ENCODE peak calls at places on chromosomes 7 and 10, in four cellular contexts. S is hepatocyte, V is cardiac muscle cell, A is ovary. J is an unnamed sample.

GRCh38 chr10:69951658-69952057 is 101.0 kb upstream of the MACROH2A2 start:
- DNase-seq in A (no peak), V (no peak), S (no peak), J (no peak)

GRCh38 chr7:93923946-93924345 is 2.4 kb downstream of the GNG11 start:
- DNase-seq in V (no peak), S (no peak), A (no peak), J (no peak)

GRCh38 chr10:50286517-50286916 is 35.2 kb upstream of the ASAH2 start:
- DNase-seq in V (peak), A (no peak), S (no peak), J (no peak)

GRCh38 chr10:46287846-46288480 is 1.2 kb downstream of the ANTXRL start:
- DNase-seq in A (no peak), S (no peak), V (peak), J (no peak)

GRCh38 chr7:45092100-45092930 is 3.5 kb upstream of the NACAD start:
- DNase-seq in A (no peak), V (no peak), S (no peak), J (no peak)

GRCh38 chr10:96995851-96996250 is 163.8 kb downstream of the LCOR start:
- DNase-seq in S (no peak), V (no peak), A (no peak), J (no peak)

GRCh38 chr7:16129431-16130126 is 291.8 kb downstream of the CRPPA start:
- DNase-seq in V (peak), A (no peak), S (no peak), J (no peak)

GRCh38 chr7:141675431-141676210 is 26.3 kb downstream of the DENND11 start:
- DNase-seq in S (no peak), A (no peak), V (no peak), J (no peak)

GRCh38 chr7:81608748-81609382 is 161.0 kb downstream of the HGF start:
- DNase-seq in V (peak), A (no peak), S (no peak), J (no peak)

GRCh38 chr10:5355762-5356478 is 8.8 kb upstream of the UCN3 start:
- DNase-seq in S (no peak), A (no peak), V (no peak), J (no peak)

GRCh38 chr10:71347587-71348395 is 28.7 kb downstream of the SLC29A3 start:
- DNase-seq in S (peak), V (peak), A (no peak), J (no peak)

GRCh38 chr7:144629011-144629410 is 206.8 kb downstream of the TPK1 start:
- DNase-seq in A (no peak), V (no peak), S (no peak), J (no peak)

GRCh38 chr10:78630944-78631838 is 437.6 kb upstream of the ZMIZ1 start:
- DNase-seq in V (no peak), A (no peak), S (no peak), J (no peak)

GRCh38 chr10:103693070-103693811 is 162.1 kb downstream of the SH3PXD2A start:
- DNase-seq in A (peak), S (peak), V (no peak), J (no peak)

GRCh38 chr7:111168182-111168581 is 77.3 kb downstream of the LRRN3 start:
- DNase-seq in V (peak), A (no peak), S (peak), J (no peak)

GRCh38 chr7:83359108-83359507 is 196.4 kb upstream of the PCLO start:
- DNase-seq in A (no peak), S (no peak), V (no peak), J (no peak)

GRCh38 chr10:100988166-100988565 is 823 bp downstream of the TWNK start:
- DNase-seq in V (no peak), S (no peak), A (no peak), J (no peak)

GRCh38 chr7:101232141-101232821 is 5.3 kb downstream of the CLDN15 start:
- DNase-seq in A (no peak), S (peak), V (no peak), J (no peak)

GRCh38 chr7:130887182-130888016 is 153.4 kb upstream of the KLF14 start:
- DNase-seq in V (peak), S (no peak), A (no peak), J (peak)

GRCh38 chr10:120810298-120810697 is 40.9 kb upstream of the WDR11 start:
- DNase-seq in A (no peak), V (no peak), S (no peak), J (no peak)

GRCh38 chr7:22725585-22725984 is 1.4 kb upstream of the IL6 start:
- DNase-seq in V (peak), S (no peak), A (no peak), J (no peak)

GRCh38 chr7:132386249-132386681 is 190.0 kb downstream of the PLXNA4 start:
- DNase-seq in S (peak), A (peak), V (peak), J (no peak)

GRCh38 chr10:79193694-79194382 is 125.1 kb downstream of the ZMIZ1 start:
- DNase-seq in V (no peak), S (no peak), A (no peak), J (no peak)

GRCh38 chr10:99888623-99889022 is 106.2 kb downstream of the ABCC2 start:
- DNase-seq in V (peak), S (no peak), A (no peak), J (no peak)

GRCh38 chr7:106588576-106589494 is 72.1 kb downstream of the CCDC71L start:
- DNase-seq in A (no peak), S (peak), V (no peak), J (no peak)

GRCh38 chr10:75189266-75190096 is 21.1 kb upstream of the VDAC2 start:
- DNase-seq in S (no peak), V (no peak), A (no peak), J (no peak)

GRCh38 chr7:158999496-158999895 is 143.1 kb downstream of the DYNC2I1 start:
- DNase-seq in A (no peak), S (no peak), V (no peak), J (no peak)

GRCh38 chr7:87151701-87152111 is 547 bp upstream of the DMTF1 start:
- DNase-seq in A (no peak), S (no peak), V (no peak), J (no peak)

GRCh38 chr7:87152897-87153641 is 816 bp downstream of the DMTF1 start:
- DNase-seq in A (peak), V (peak), S (peak), J (peak)

GRCh38 chr7:87152112-87152896 is at the start of gene DMTF1:
- DNase-seq in S (peak), A (peak), V (peak), J (peak)

GRCh38 chr7:87148332-87148955 is 3.8 kb upstream of the DMTF1 start:
- DNase-seq in A (no peak), V (peak), S (peak), J (no peak)

GRCh38 chr7:87151002-87151505 is 1.2 kb upstream of the DMTF1 start:
- DNase-seq in S (no peak), V (no peak), A (no peak), J (no peak)
- H3K4me3 ChIP-seq in S (peak), V (peak), A (no peak), J (peak)

GRCh38 chr7:92699560-92699959 is 109.4 kb upstream of the FAM133B start:
- DNase-seq in V (no peak), A (no peak), S (no peak), J (no peak)
- H3K4me3 ChIP-seq in V (no peak), A (no peak), S (no peak), J (no peak)

GRCh38 chr7:156617215-156617614 is 23.4 kb upstream of the RNF32 start:
- DNase-seq in S (no peak), V (no peak), A (no peak), J (no peak)
- H3K4me3 ChIP-seq in S (peak), V (no peak), A (no peak), J (no peak)

DNA sequence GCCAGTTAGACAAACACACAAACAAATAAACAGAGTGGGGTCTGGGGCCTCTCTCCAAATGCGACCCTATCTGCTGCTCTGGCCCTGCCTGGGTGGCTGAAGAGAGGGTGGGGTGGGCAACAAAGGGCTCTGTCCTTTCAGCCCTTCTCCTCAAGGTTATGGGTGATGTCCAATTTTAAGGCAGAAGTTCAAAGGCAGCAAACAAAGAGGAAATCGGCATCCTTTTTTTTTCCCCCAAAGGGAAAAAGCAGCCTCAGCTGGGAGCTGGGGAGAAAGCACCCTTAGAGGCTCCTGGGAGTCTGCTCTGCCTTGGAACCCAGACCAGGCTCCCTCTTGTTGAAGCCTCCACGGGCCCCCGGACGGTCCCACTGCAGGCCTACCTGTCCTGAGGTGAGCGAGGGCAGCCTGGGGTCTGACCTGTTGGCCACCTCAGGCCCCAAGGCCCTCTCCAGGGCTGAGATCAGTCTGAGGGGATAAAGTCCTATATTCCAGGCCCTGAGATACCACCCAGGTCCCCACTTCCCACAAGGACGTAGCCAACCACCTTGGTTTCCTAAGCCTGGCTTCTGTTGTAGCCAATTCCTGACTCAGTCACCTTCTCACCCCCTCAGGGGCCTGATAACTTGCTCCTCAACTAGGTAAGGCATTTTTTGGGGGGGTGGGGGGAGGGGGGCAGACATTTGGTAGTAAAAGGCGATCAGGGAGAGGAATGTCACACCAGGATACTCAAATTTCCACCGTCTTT is 4.4 kb downstream of the HOXA11 start:
- DNase-seq in A (peak), V (no peak), S (no peak), J (peak)
- H3K4me3 ChIP-seq in A (peak), V (no peak), S (no peak), J (no peak)

DNA sequence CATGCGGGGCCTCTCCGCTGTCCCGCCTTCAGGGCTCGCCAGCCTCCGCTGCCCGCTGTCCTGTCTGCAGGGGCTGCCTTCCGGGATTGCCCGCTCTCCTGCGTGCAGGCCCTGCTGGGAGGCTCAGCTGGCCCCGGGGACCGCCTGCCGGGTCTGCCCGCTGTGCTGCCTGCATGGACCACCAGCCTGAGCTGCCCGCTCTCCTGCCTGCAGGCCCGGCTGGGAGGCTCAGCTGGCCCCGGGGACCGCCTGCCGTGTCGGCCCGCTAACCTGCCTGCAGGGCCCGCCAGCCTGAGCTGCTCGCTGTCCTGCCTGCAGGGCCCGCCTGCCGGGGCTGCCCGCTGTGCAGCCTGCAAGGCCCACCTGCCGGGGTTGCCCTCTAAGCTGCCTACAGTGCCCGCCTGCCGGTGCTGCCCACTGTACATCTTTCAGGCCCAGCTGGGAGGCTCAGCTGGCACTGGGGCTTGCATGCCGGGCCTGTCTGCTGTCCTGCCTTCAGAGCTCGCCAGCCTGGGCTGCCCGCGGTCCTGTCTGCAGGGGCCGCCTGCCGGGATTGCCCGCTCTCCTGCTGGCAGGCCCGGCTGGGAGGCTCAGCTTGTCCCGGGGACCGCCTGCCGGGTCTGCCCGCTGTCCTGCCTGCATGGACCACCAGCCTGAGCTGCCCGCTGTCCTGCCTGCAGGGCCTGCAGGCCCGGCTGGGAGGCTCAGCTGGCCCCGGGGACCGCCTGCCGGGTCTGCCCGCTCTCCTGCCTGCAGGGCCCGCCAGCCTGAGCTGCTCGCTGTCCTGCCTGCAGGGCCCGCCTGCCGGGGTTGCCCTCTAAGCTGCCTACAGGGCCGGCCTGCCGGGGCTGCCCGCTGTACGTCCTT is 165.1 kb downstream of the GLRX3 start:
- DNase-seq in A (peak), S (no peak), V (peak), J (peak)
- H3K4me3 ChIP-seq in A (peak), S (no peak), V (no peak), J (peak)

DNA sequence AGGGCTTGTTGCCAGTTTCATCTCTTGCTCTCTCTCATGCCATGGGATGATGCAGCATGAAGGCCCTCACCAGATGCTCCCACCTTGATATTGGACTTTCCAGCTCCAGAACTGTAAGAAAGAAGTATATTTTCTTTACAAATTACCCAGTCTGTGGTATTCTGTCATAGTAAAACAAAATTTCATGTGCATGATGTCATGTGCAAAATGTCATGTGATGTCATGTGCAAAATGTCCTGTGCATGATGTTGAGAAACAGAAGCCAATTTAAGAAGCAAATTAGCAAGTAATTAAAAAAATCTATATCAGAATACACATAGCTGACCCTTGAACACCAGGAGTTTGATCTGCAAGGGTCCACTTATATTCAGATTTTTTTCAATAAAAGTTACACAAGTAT is 56.6 kb downstream of the DNAJC1 start:
- DNase-seq in S (no peak), A (no peak), V (no peak), J (no peak)
- H3K4me3 ChIP-seq in S (no peak), A (no peak), V (no peak), J (no peak)

GRCh38 chr10:132064082-132064755 is 1.5 kb upstream of the JAKMIP3 start:
- DNase-seq in S (no peak), V (no peak), A (no peak), J (peak)

GRCh38 chr10:132066812-132067211 is 1.1 kb downstream of the JAKMIP3 start:
- DNase-seq in V (no peak), S (no peak), A (no peak), J (no peak)

GRCh38 chr10:132065491-132066105 is at the start of gene JAKMIP3:
- DNase-seq in A (peak), S (peak), V (peak), J (peak)

GRCh38 chr10:132064771-132065437 is 842 bp upstream of the JAKMIP3 start:
- DNase-seq in A (no peak), V (no peak), S (no peak), J (no peak)

GRCh38 chr10:132066186-132066585 is 440 bp downstream of the JAKMIP3 start:
- DNase-seq in V (peak), A (no peak), S (no peak), J (no peak)
- H3K4me3 ChIP-seq in V (no peak), A (peak), S (peak), J (peak)